ENCODE peak calls at places on chromosome 10, in ten cellular contexts. U is Panc1, M is neural crest cell, R is fibroblast of villous mesenchyme, E is PC-3, O is adrenal gland, Z is astrocyte of the spinal cord, D is HepG2, F is colonic mucosa, Y is left ventricle myocardium inferior. B is an unnamed sample.

GRCh38 chr10:35635576-35635975 is 6.5 kb downstream of the FZD8 start:
- DNase-seq in U (peak; percentile 45), M (peak; percentile 50), R (peak; percentile 78), E (peak; percentile 100), O (peak; percentile 65), Z (peak; percentile 74), D (peak; percentile 66), F (peak; percentile 69), Y (no peak), B (no peak)

GRCh38 chr10:104897679-104898078 is 256.6 kb downstream of the SORCS3 start:
- DNase-seq in U (no peak), M (no peak), R (no peak), E (no peak), O (no peak), Z (no peak), D (no peak), F (no peak), Y (no peak), B (no peak)

GRCh38 chr10:104521901-104522827 is 118.9 kb upstream of the SORCS3 start:
- DNase-seq in U (no peak), M (no peak), R (no peak), E (no peak), O (peak; percentile 75), Z (no peak), D (no peak), F (no peak), Y (peak; percentile 40), B (no peak)

GRCh38 chr10:88150338-88150737 is 286.9 kb downstream of the PTEN start:
- DNase-seq in U (no peak), M (no peak), R (peak; percentile 42), E (no peak), O (no peak), Z (peak; percentile 65), D (no peak), F (no peak), Y (no peak), B (no peak)

GRCh38 chr10:97179731-97180366 is 5.9 kb downstream of the SLIT1 start:
- DNase-seq in U (no peak), M (peak; percentile 46), R (no peak), E (no peak), O (no peak), Z (no peak), D (peak; percentile 19), F (no peak), Y (no peak), B (no peak)

GRCh38 chr10:126235979-126236851 is 152.1 kb downstream of the ADAM12 start:
- DNase-seq in U (no peak), M (no peak), R (no peak), E (no peak), O (peak; percentile 50), Z (no peak), D (no peak), F (no peak), Y (no peak), B (no peak)

GRCh38 chr10:70920519-70920918 is 32.2 kb upstream of the PCBD1 start:
- DNase-seq in U (no peak), M (no peak), R (no peak), E (peak; percentile 68), O (no peak), Z (no peak), D (no peak), F (peak; percentile 70), Y (no peak), B (peak; percentile 76)

GRCh38 chr10:7649673-7650330 is 17.0 kb downstream of the ITIH5 start:
- DNase-seq in U (no peak), M (no peak), R (no peak), E (no peak), O (no peak), Z (no peak), D (no peak), F (no peak), Y (no peak), B (no peak)

GRCh38 chr10:34015700-34016099 is 681.2 kb upstream of the NRP1 start:
- DNase-seq in U (no peak), M (no peak), R (no peak), E (peak; percentile 60), O (no peak), Z (no peak), D (no peak), F (no peak), Y (no peak), B (no peak)

GRCh38 chr10:34018811-34019210 is 684.3 kb upstream of the NRP1 start:
- DNase-seq in U (no peak), M (no peak), R (no peak), E (peak; percentile 32), O (no peak), Z (no peak), D (no peak), F (no peak), Y (no peak), B (no peak)

GRCh38 chr10:34018129-34018528 is 683.7 kb upstream of the NRP1 start:
- DNase-seq in U (no peak), M (no peak), R (no peak), E (peak; percentile 64), O (no peak), Z (no peak), D (no peak), F (no peak), Y (no peak), B (no peak)

GRCh38 chr10:34016541-34016940 is 682.1 kb upstream of the NRP1 start:
- DNase-seq in U (no peak), M (no peak), R (no peak), E (peak; percentile 34), O (no peak), Z (no peak), D (no peak), F (no peak), Y (no peak), B (no peak)

DNA sequence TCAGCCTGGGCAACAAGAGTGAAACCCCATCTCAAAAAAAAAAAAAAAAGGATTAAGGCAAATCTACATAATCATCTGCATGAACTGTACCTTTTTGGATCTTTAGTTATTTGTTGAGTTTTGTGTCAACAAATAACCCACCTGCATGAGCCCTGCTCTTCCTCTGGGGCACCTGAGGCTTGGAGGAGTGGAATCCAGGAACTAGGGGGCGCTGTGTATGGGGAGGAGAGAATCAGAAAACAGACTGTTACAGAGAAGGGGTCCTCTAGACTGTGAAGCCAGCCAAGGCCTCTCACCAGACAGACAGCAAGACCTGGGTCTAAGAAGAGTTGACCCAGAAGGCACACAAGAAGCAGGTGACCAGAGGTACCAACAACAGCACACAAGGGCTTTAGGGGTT is 682.8 kb upstream of the NRP1 start:
- DNase-seq in U (no peak), M (no peak), R (no peak), E (no peak), O (no peak), Z (no peak), D (no peak), F (no peak), Y (no peak), B (no peak)
- TF ChIP-seq CTCF in U (peak; percentile 33), M (peak; percentile 17), R (peak; percentile 9), E (peak; percentile 68), O (no peak), Z (no peak), D (peak; percentile 21), F (no peak), Y (no peak), B (no peak)

GRCh38 chr10:69789164-69789576 is 12.5 kb upstream of the COL13A1 start:
- DNase-seq in U (no peak), M (peak; percentile 21), R (peak; percentile 11), E (peak; percentile 38), O (no peak), Z (peak; percentile 62), D (no peak), F (no peak), Y (no peak), B (no peak)
- TF ChIP-seq CTCF in U (peak; percentile 93), M (peak; percentile 69), R (peak; percentile 90), E (peak; percentile 98), O (peak; percentile 6), Z (peak; percentile 92), D (peak; percentile 41), F (peak; percentile 51), Y (peak; percentile 59), B (no peak)

GRCh38 chr10:25024528-25024927 is 8.1 kb downstream of the THNSL1 start:
- DNase-seq in U (no peak), M (no peak), R (no peak), E (no peak), O (no peak), Z (no peak), D (no peak), F (no peak), Y (no peak), B (no peak)

GRCh38 chr10:25023278-25023677 is 6.9 kb downstream of the THNSL1 start:
- DNase-seq in U (no peak), M (no peak), R (no peak), E (no peak), O (no peak), Z (peak; percentile 73), D (no peak), F (no peak), Y (no peak), B (no peak)

GRCh38 chr10:25029519-25029918 is 13.1 kb downstream of the THNSL1 start:
- DNase-seq in U (no peak), M (no peak), R (no peak), E (no peak), O (no peak), Z (no peak), D (no peak), F (no peak), Y (no peak), B (no peak)

GRCh38 chr10:25028711-25029110 is 12.3 kb downstream of the THNSL1 start:
- DNase-seq in U (no peak), M (no peak), R (no peak), E (peak; percentile 20), O (no peak), Z (no peak), D (no peak), F (no peak), Y (no peak), B (no peak)

DNA sequence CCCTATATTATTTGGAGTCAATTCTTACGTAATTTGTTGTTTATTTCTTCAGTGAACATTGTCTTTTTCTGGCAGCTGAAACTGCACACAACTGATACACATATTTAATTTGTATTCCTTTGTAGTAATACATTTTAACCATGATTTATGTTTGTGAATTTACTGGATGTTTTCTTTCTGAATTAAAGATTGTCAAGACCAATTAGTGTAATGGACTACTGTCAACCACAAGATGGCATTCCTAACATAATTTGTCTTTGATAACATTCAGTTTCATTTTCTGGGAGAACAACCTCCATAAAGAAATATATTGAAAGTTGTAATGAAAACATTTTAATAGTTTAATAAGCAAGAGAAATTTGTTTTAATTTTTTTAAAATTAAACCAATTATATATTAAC is 10.1 kb downstream of the THNSL1 start:
- DNase-seq in U (no peak), M (no peak), R (peak; percentile 18), E (peak; percentile 18), O (no peak), Z (peak; percentile 25), D (no peak), F (no peak), Y (no peak), B (no peak)
- TF ChIP-seq CTCF in U (peak; percentile 9), M (peak; percentile 39), R (no peak), E (peak; percentile 44), O (peak; percentile 40), Z (no peak), D (peak; percentile 42), F (no peak), Y (peak; percentile 55), B (peak; percentile 42)

GRCh38 chr10:80320377-80320776 is 30.9 kb upstream of the MAT1A start:
- DNase-seq in U (no peak), M (no peak), R (peak; percentile 14), E (no peak), O (no peak), Z (no peak), D (peak; percentile 39), F (no peak), Y (no peak), B (no peak)

GRCh38 chr10:80318742-80319141 is 29.3 kb upstream of the MAT1A start:
- DNase-seq in U (no peak), M (no peak), R (no peak), E (no peak), O (no peak), Z (no peak), D (no peak), F (no peak), Y (no peak), B (no peak)

GRCh38 chr10:80319725-80320290 is 30.4 kb upstream of the MAT1A start:
- DNase-seq in U (no peak), M (no peak), R (no peak), E (no peak), O (no peak), Z (no peak), D (no peak), F (no peak), Y (no peak), B (no peak)

GRCh38 chr10:80321183-80321582 is 31.7 kb upstream of the MAT1A start:
- DNase-seq in U (no peak), M (no peak), R (no peak), E (no peak), O (no peak), Z (no peak), D (no peak), F (no peak), Y (no peak), B (no peak)

DNA sequence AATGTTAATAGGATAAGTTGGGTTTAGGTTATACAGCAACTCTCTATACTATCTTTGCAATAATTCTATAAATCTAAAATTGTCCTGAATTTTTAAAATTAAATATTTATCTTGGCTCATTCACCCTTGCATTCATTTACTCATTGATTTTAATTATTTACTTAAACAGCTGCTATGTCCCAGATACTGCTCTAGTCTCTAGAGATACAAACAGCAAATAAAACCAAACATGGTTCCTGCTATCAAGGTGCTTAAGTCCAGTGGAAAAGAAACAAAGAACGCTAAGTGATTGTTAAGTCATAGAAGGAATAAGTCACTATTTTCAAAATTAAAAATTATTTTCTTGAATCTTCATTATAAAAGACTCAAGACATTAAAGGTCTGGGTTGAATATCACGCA is 29.9 kb upstream of the MAT1A start:
- DNase-seq in U (no peak), M (no peak), R (no peak), E (no peak), O (no peak), Z (no peak), D (no peak), F (no peak), Y (no peak), B (no peak)
- TF ChIP-seq CTCF in U (no peak), M (no peak), R (no peak), E (no peak), O (no peak), Z (no peak), D (no peak), F (no peak), Y (no peak), B (no peak)